ENCODE peak calls at places on chromosomes 13 and 19, in eight cellular contexts. One of them, this sample, is unnamed.

GRCh38 chr19:53537126-53537522 is 821 bp upstream of the ZNF331 start:
- DNase-seq in right atrium auricular region: no peak
- DNase-seq in body of pancreas: no peak
- DNase-seq in psoas muscle: no peak
- DNase-seq in uterus: no peak
- DNase-seq in fibroblast of lung: no peak
- DNase-seq in colonic mucosa: no peak
- DNase-seq in OCI-LY7: no peak
- DNase-seq in this sample: no peak

GRCh38 chr19:48370955-48371354 is 6.8 kb downstream of the SYNGR4 start:
- DNase-seq in right atrium auricular region: no peak
- DNase-seq in body of pancreas: no peak
- DNase-seq in psoas muscle: no peak
- DNase-seq in uterus: no peak
- DNase-seq in fibroblast of lung: no peak
- DNase-seq in colonic mucosa: no peak
- DNase-seq in OCI-LY7: no peak
- DNase-seq in this sample: no peak

GRCh38 chr19:55368701-55369563 is 1.3 kb downstream of the IL11 start:
- DNase-seq in right atrium auricular region: no peak
- DNase-seq in body of pancreas: no peak
- DNase-seq in psoas muscle: no peak
- DNase-seq in uterus: no peak
- DNase-seq in fibroblast of lung: peak; percentile 68
- DNase-seq in colonic mucosa: no peak
- DNase-seq in OCI-LY7: no peak
- DNase-seq in this sample: no peak

GRCh38 chr13:103246581-103247200 is 180.5 kb upstream of the SLC10A2 start:
- DNase-seq in right atrium auricular region: no peak
- DNase-seq in body of pancreas: no peak
- DNase-seq in psoas muscle: no peak
- DNase-seq in uterus: no peak
- DNase-seq in fibroblast of lung: no peak
- DNase-seq in colonic mucosa: no peak
- DNase-seq in OCI-LY7: no peak
- DNase-seq in this sample: no peak

GRCh38 chr13:33489563-33489962 is 204.0 kb upstream of the STARD13 start:
- DNase-seq in right atrium auricular region: no peak
- DNase-seq in body of pancreas: no peak
- DNase-seq in psoas muscle: no peak
- DNase-seq in uterus: no peak
- DNase-seq in fibroblast of lung: no peak
- DNase-seq in colonic mucosa: no peak
- DNase-seq in OCI-LY7: no peak
- DNase-seq in this sample: no peak

GRCh38 chr13:41589434-41589833 is 132.1 kb downstream of the RGCC start:
- DNase-seq in right atrium auricular region: no peak
- DNase-seq in body of pancreas: no peak
- DNase-seq in psoas muscle: no peak
- DNase-seq in uterus: no peak
- DNase-seq in fibroblast of lung: no peak
- DNase-seq in colonic mucosa: no peak
- DNase-seq in OCI-LY7: no peak
- DNase-seq in this sample: no peak

GRCh38 chr13:24085662-24086061 is 74.9 kb upstream of the SPATA13 start:
- DNase-seq in right atrium auricular region: peak; percentile 30
- DNase-seq in body of pancreas: peak; percentile 32
- DNase-seq in psoas muscle: no peak
- DNase-seq in uterus: no peak
- DNase-seq in fibroblast of lung: no peak
- DNase-seq in colonic mucosa: no peak
- DNase-seq in OCI-LY7: no peak
- DNase-seq in this sample: no peak

GRCh38 chr13:64675256-64675892 is 2554.8 kb downstream of the PCDH9 start:
- DNase-seq in right atrium auricular region: no peak
- DNase-seq in body of pancreas: no peak
- DNase-seq in psoas muscle: no peak
- DNase-seq in uterus: no peak
- DNase-seq in fibroblast of lung: peak; percentile 71
- DNase-seq in colonic mucosa: no peak
- DNase-seq in OCI-LY7: no peak
- DNase-seq in this sample: no peak

GRCh38 chr13:24709186-24709913 is 29.1 kb downstream of the ATP12A start:
- DNase-seq in right atrium auricular region: no peak
- DNase-seq in body of pancreas: no peak
- DNase-seq in psoas muscle: no peak
- DNase-seq in uterus: no peak
- DNase-seq in fibroblast of lung: no peak
- DNase-seq in colonic mucosa: no peak
- DNase-seq in OCI-LY7: no peak
- DNase-seq in this sample: no peak

GRCh38 chr13:85261757-85262346 is 537.4 kb downstream of the SLITRK6 start:
- DNase-seq in right atrium auricular region: no peak
- DNase-seq in body of pancreas: no peak
- DNase-seq in psoas muscle: no peak
- DNase-seq in uterus: no peak
- DNase-seq in fibroblast of lung: no peak
- DNase-seq in colonic mucosa: no peak
- DNase-seq in OCI-LY7: peak; percentile 27
- DNase-seq in this sample: no peak

GRCh38 chr19:49361438-49362047 is 673 bp downstream of the TEAD2 start:
- DNase-seq in right atrium auricular region: peak; percentile 80
- DNase-seq in body of pancreas: peak; percentile 77
- DNase-seq in psoas muscle: peak; percentile 77
- DNase-seq in uterus: peak; percentile 91
- DNase-seq in fibroblast of lung: peak; percentile 82
- DNase-seq in colonic mucosa: peak; percentile 88
- DNase-seq in OCI-LY7: peak; percentile 56
- DNase-seq in this sample: peak; percentile 91

GRCh38 chr19:30784850-30785459 is 412.8 kb downstream of the ZNF536 start:
- DNase-seq in right atrium auricular region: peak; percentile 59
- DNase-seq in body of pancreas: peak; percentile 58
- DNase-seq in psoas muscle: peak; percentile 48
- DNase-seq in uterus: peak; percentile 36
- DNase-seq in fibroblast of lung: no peak
- DNase-seq in colonic mucosa: peak; percentile 63
- DNase-seq in OCI-LY7: peak; percentile 43
- DNase-seq in this sample: peak; percentile 32

GRCh38 chr13:42525035-42525504 is 48.9 kb upstream of the TNFSF11 start:
- DNase-seq in right atrium auricular region: no peak
- DNase-seq in body of pancreas: peak; percentile 23
- DNase-seq in psoas muscle: no peak
- DNase-seq in uterus: no peak
- DNase-seq in fibroblast of lung: peak; percentile 39
- DNase-seq in colonic mucosa: no peak
- DNase-seq in OCI-LY7: no peak
- DNase-seq in this sample: no peak

GRCh38 chr19:4371898-4372629 is 28.3 kb downstream of the SH3GL1 start:
- DNase-seq in right atrium auricular region: no peak
- DNase-seq in body of pancreas: no peak
- DNase-seq in psoas muscle: peak; percentile 14
- DNase-seq in uterus: no peak
- DNase-seq in fibroblast of lung: no peak
- DNase-seq in colonic mucosa: no peak
- DNase-seq in OCI-LY7: no peak
- DNase-seq in this sample: peak; percentile 66
- H3K4me1 ChIP-seq in right atrium auricular region: peaks cover 100% of the 10 kb centered on the region
- H3K4me1 ChIP-seq in body of pancreas: peaks cover 92% of the 10 kb centered on the region
- H3K4me1 ChIP-seq in psoas muscle: peaks cover 97% of the 10 kb centered on the region
- H3K4me1 ChIP-seq in uterus: peaks cover 50% of the 10 kb centered on the region
- H3K4me1 ChIP-seq in fibroblast of lung: peaks cover 55% of the 10 kb centered on the region
- H3K4me1 ChIP-seq in colonic mucosa: peaks cover 48% of the 10 kb centered on the region
- H3K4me1 ChIP-seq in OCI-LY7: peaks cover 59% of the 10 kb centered on the region
- H3K4me1 ChIP-seq in this sample: peaks cover 96% of the 10 kb centered on the region

DNA sequence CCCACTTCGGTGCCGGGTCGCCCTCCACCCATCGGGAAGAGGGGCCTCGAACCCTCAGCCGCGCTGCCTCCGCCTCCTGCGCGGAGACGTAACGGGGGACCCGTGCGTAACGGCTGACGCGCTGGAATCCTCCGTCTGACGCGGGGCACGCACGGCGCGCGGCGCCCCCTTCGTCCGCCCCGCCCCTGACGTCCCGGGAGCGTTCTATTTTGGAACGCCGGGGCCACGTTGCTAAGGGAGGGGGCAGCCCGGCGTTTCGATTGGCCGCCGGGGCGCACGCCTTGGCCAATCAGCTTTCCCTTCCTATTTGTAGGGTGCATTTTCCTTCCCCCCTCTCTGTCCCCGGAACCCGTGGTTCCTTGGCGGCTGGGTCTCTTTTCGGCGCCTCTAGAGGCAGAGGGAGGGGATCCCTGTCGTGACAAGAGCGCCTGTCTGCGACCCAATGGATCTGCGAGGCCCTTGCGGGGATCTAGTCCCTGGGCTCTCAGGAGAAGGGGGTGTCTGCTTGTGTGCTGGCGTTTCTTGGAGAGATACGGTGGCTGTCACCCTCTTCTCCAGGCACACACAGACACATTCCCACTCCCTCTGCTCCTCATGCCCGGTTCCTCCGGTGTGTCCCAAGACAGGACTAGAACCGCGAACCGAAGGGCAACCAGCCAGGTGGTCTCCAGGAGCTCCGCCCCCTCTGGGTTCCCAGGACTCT is 1.5 kb downstream of the FOSB start:
- DNase-seq in right atrium auricular region: peak; percentile 97
- DNase-seq in body of pancreas: peak; percentile 96
- DNase-seq in psoas muscle: peak; percentile 94
- DNase-seq in uterus: peak; percentile 91
- DNase-seq in fibroblast of lung: peak; percentile 92
- DNase-seq in colonic mucosa: peak; percentile 93
- DNase-seq in OCI-LY7: peak; percentile 98
- DNase-seq in this sample: peak; percentile 92
- TF ChIP-seq CTCF in right atrium auricular region: no peak
- TF ChIP-seq CTCF in body of pancreas: no peak
- TF ChIP-seq CTCF in psoas muscle: no peak
- TF ChIP-seq CTCF in uterus: no peak
- TF ChIP-seq CTCF in fibroblast of lung: no peak
- TF ChIP-seq CTCF in colonic mucosa: no peak
- TF ChIP-seq CTCF in OCI-LY7: no peak
- TF ChIP-seq CTCF in this sample: no peak

GRCh38 chr19:6481541-6482342 is at the start of gene DENND1C:
- DNase-seq in right atrium auricular region: no peak
- DNase-seq in body of pancreas: peak; percentile 41
- DNase-seq in psoas muscle: peak; percentile 36
- DNase-seq in uterus: no peak
- DNase-seq in fibroblast of lung: no peak
- DNase-seq in colonic mucosa: no peak
- DNase-seq in OCI-LY7: peak; percentile 88
- DNase-seq in this sample: no peak
- H3K4me3 ChIP-seq in right atrium auricular region: peak within 1 kb of the TSS; percentile 22
- H3K4me3 ChIP-seq in body of pancreas: no peak within 1 kb of the TSS
- H3K4me3 ChIP-seq in psoas muscle: peak within 1 kb of the TSS; percentile 36
- H3K4me3 ChIP-seq in uterus: no peak within 1 kb of the TSS
- H3K4me3 ChIP-seq in fibroblast of lung: no peak within 1 kb of the TSS
- H3K4me3 ChIP-seq in colonic mucosa: peak within 1 kb of the TSS; percentile 27
- H3K4me3 ChIP-seq in OCI-LY7: peak within 1 kb of the TSS; percentile 82
- H3K4me3 ChIP-seq in this sample: no peak within 1 kb of the TSS

GRCh38 chr19:12834976-12835757 is 788 bp upstream of the RTBDN start:
- DNase-seq in right atrium auricular region: no peak
- DNase-seq in body of pancreas: peak; percentile 22
- DNase-seq in psoas muscle: no peak
- DNase-seq in uterus: no peak
- DNase-seq in fibroblast of lung: no peak
- DNase-seq in colonic mucosa: peak; percentile 47
- DNase-seq in OCI-LY7: peak; percentile 81
- DNase-seq in this sample: no peak

GRCh38 chr19:12833418-12833746 is 997 bp downstream of the RTBDN start:
- DNase-seq in right atrium auricular region: no peak
- DNase-seq in body of pancreas: no peak
- DNase-seq in psoas muscle: no peak
- DNase-seq in uterus: no peak
- DNase-seq in fibroblast of lung: no peak
- DNase-seq in colonic mucosa: no peak
- DNase-seq in OCI-LY7: no peak
- DNase-seq in this sample: no peak

GRCh38 chr19:12836529-12836863 is 1.8 kb upstream of the MAST1 start:
- DNase-seq in right atrium auricular region: no peak
- DNase-seq in body of pancreas: no peak
- DNase-seq in psoas muscle: no peak
- DNase-seq in uterus: no peak
- DNase-seq in fibroblast of lung: no peak
- DNase-seq in colonic mucosa: no peak
- DNase-seq in OCI-LY7: no peak
- DNase-seq in this sample: no peak

GRCh38 chr19:12833747-12834417 is 497 bp downstream of the RTBDN start:
- DNase-seq in right atrium auricular region: no peak
- DNase-seq in body of pancreas: peak; percentile 21
- DNase-seq in psoas muscle: no peak
- DNase-seq in uterus: no peak
- DNase-seq in fibroblast of lung: no peak
- DNase-seq in colonic mucosa: peak; percentile 39
- DNase-seq in OCI-LY7: peak; percentile 58
- DNase-seq in this sample: no peak

GRCh38 chr19:12834418-12834943 is at the start of gene RTBDN:
- DNase-seq in right atrium auricular region: no peak
- DNase-seq in body of pancreas: no peak
- DNase-seq in psoas muscle: no peak
- DNase-seq in uterus: no peak
- DNase-seq in fibroblast of lung: no peak
- DNase-seq in colonic mucosa: no peak
- DNase-seq in OCI-LY7: no peak
- DNase-seq in this sample: no peak
- H3K4me1 ChIP-seq in right atrium auricular region: peaks cover 39% of the 10 kb centered on the region
- H3K4me1 ChIP-seq in body of pancreas: peaks cover 33% of the 10 kb centered on the region
- H3K4me1 ChIP-seq in psoas muscle: no peaks in the 10 kb centered on the region
- H3K4me1 ChIP-seq in uterus: peaks cover 14% of the 10 kb centered on the region
- H3K4me1 ChIP-seq in fibroblast of lung: no peaks in the 10 kb centered on the region
- H3K4me1 ChIP-seq in colonic mucosa: peaks cover 4% of the 10 kb centered on the region
- H3K4me1 ChIP-seq in OCI-LY7: peaks cover 51% of the 10 kb centered on the region
- H3K4me1 ChIP-seq in this sample: peaks cover 43% of the 10 kb centered on the region

GRCh38 chr19:42370068-42370520 is 20.0 kb downstream of the CNFN start:
- DNase-seq in right atrium auricular region: no peak
- DNase-seq in body of pancreas: no peak
- DNase-seq in psoas muscle: no peak
- DNase-seq in uterus: no peak
- DNase-seq in fibroblast of lung: no peak
- DNase-seq in colonic mucosa: no peak
- DNase-seq in OCI-LY7: no peak
- DNase-seq in this sample: no peak
- TF ChIP-seq CTCF in right atrium auricular region: no peak
- TF ChIP-seq CTCF in body of pancreas: no peak
- TF ChIP-seq CTCF in psoas muscle: no peak
- TF ChIP-seq CTCF in uterus: no peak
- TF ChIP-seq CTCF in fibroblast of lung: no peak
- TF ChIP-seq CTCF in colonic mucosa: no peak
- TF ChIP-seq CTCF in OCI-LY7: no peak
- TF ChIP-seq CTCF in this sample: no peak

This sample was measured in tibial artery.